ENCODE peak calls at places on chromosomes 13 and 19, in seven cellular contexts. C is H1, I is mesendoderm, F is mesenchymal stem cell, U is H9, G is IMR-90, P is trophoblast cell. S is an unnamed sample.

GRCh38 chr19:39403331-39404312 is 3.0 kb upstream of the ZFP36 start:
- DNase-seq in C (peak; percentile 80), I (peak; percentile 96), F (peak; percentile 100), U (peak; percentile 87), G (peak; percentile 99), P (peak; percentile 62), S (peak; percentile 89)

GRCh38 chr13:26624572-26624971 is 67.1 kb downstream of the WASF3 start:
- DNase-seq in C (no peak), I (no peak), F (peak; percentile 8), U (no peak), G (no peak), P (no peak), S (no peak)

GRCh38 chr13:24042710-24043440 is 117.6 kb upstream of the SPATA13 start:
- DNase-seq in C (no peak), I (no peak), F (peak; percentile 83), U (no peak), G (peak; percentile 63), P (peak; percentile 19), S (no peak)

GRCh38 chr13:35672611-35673010 is 196.1 kb upstream of the MAB21L1 start:
- DNase-seq in C (no peak), I (no peak), F (no peak), U (no peak), G (peak; percentile 10), P (no peak), S (no peak)

GRCh38 chr19:7943444-7944176 is at the start of gene TIMM44:
- DNase-seq in C (peak; percentile 98), I (peak; percentile 100), F (peak; percentile 100), U (peak; percentile 100), G (peak; percentile 99), P (peak; percentile 100), S (peak; percentile 99)

GRCh38 chr19:5341981-5342380 is 1.4 kb upstream of the PTPRS start:
- DNase-seq in C (no peak), I (no peak), F (no peak), U (no peak), G (no peak), P (peak; percentile 30), S (no peak)

GRCh38 chr13:71906438-71906837 is 39.4 kb upstream of the DACH1 start:
- DNase-seq in C (no peak), I (no peak), F (no peak), U (no peak), G (no peak), P (no peak), S (no peak)

GRCh38 chr13:113553541-113554332 is 30.8 kb upstream of the TFDP1 start:
- DNase-seq in C (peak; percentile 39), I (no peak), F (no peak), U (no peak), G (no peak), P (no peak), S (no peak)

GRCh38 chr19:18021121-18021755 is 13.3 kb downstream of the ARRDC2 start:
- DNase-seq in C (no peak), I (no peak), F (peak; percentile 93), U (no peak), G (peak; percentile 88), P (peak; percentile 43), S (no peak)

GRCh38 chr13:113258655-113259054 is 38.4 kb upstream of the LAMP1 start:
- DNase-seq in C (no peak), I (no peak), F (no peak), U (no peak), G (no peak), P (no peak), S (no peak)

GRCh38 chr13:60226507-60226906 is 62.8 kb upstream of the DIAPH3 start:
- DNase-seq in C (no peak), I (peak; percentile 65), F (peak; percentile 15), U (peak; percentile 44), G (peak; percentile 47), P (peak; percentile 68), S (peak; percentile 9)
- H3K4ac ChIP-seq in C (no peak overlapping the region), I (no peak overlapping the region), F (no peak overlapping the region), U (no peak overlapping the region), G (no peak overlapping the region), P (no peak overlapping the region), S (no peak overlapping the region)

GRCh38 chr13:20000062-20000552 is 41.6 kb downstream of the ZMYM2 start:
- DNase-seq in C (no peak), I (no peak), F (no peak), U (no peak), G (no peak), P (no peak), S (no peak)
- H3K4ac ChIP-seq in C (no peak overlapping the region), I (no peak overlapping the region), F (no peak overlapping the region), U (no peak overlapping the region), G (no peak overlapping the region), P (no peak overlapping the region), S (no peak overlapping the region)

DNA sequence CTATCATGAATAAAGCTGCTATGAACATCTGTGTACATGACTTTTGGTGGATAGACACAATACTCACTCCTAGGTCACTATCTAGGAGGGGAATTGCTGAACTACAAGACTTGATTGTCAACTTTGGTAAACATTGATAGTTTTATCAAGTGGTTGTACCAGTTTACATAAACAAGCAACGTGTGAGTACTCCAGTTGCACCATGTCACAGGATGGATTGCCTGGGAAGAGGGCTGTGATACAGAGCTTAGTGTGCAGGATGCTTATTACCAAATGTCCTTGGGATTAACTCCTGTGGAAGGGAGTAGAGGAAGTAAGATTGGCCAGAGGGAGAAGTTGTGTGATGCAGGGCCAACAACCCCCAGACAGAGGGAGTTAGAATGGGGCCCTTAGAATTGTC is 37.8 kb downstream of the RAP2A start:
- DNase-seq in C (no peak), I (no peak), F (peak; percentile 71), U (no peak), G (peak; percentile 4), P (no peak), S (no peak)
- H3K4ac ChIP-seq in C (no peak overlapping the region), I (no peak overlapping the region), F (no peak overlapping the region), U (no peak overlapping the region), G (no peak overlapping the region), P (no peak overlapping the region), S (no peak overlapping the region)

DNA sequence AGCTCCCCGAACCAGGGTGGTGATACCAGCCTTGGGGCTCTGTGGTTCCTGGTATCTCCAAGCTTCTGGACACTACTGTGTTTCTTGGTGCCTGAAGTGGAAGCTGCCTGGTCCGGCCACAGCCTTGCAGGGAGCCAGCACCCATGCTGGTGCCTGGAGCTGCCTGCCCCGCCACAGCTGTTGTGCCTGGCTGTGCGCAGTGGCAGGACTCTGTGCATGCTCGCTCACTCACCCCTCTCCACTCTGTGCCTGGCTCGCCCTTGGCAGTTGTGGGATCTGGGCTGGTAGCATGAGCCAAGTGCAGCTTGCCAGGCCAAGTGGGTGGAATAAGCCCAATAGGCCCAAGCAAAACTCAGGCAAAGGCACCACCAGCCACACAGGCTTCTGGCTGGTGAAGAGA is 1225.3 kb downstream of the SLITRK5 start:
- DNase-seq in C (no peak), I (no peak), F (no peak), U (no peak), G (no peak), P (no peak), S (no peak)
- H3K4ac ChIP-seq in C (no peak overlapping the region), I (no peak overlapping the region), F (no peak overlapping the region), U (no peak overlapping the region), G (no peak overlapping the region), P (no peak overlapping the region), S (no peak overlapping the region)

GRCh38 chr13:34357435-34358232 is 539.7 kb downstream of the RFC3 start:
- DNase-seq in C (no peak), I (peak; percentile 32), F (peak; percentile 83), U (peak; percentile 28), G (peak; percentile 79), P (no peak), S (no peak)
- H3K4ac ChIP-seq in C (no peak overlapping the region), I (no peak overlapping the region), F (peak overlapping the region; percentile 99), U (no peak overlapping the region), G (peak overlapping the region; percentile 88), P (no peak overlapping the region), S (no peak overlapping the region)

GRCh38 chr13:75398072-75398471 is 83.9 kb downstream of the TBC1D4 start:
- DNase-seq in C (no peak), I (no peak), F (no peak), U (no peak), G (no peak), P (no peak), S (no peak)
- H3K4ac ChIP-seq in C (no peak overlapping the region), I (no peak overlapping the region), F (no peak overlapping the region), U (no peak overlapping the region), G (no peak overlapping the region), P (no peak overlapping the region), S (no peak overlapping the region)